ENCODE peak calls at places on chromosomes 4 and X, in seven cellular contexts. T, E, I, X, W, V and F are unnamed samples.
A peak's percentile ranks its signal among the peaks of the same experiment; 100 is the strongest.

GRCh38 chr4:33924239-33924638 is 2320.1 kb downstream of the ARAP2 start:
- DNase-seq in T (no peak), E (no peak), I (peak; percentile 20), X (no peak), W (peak; percentile 74), V (no peak), F (no peak)

GRCh38 chrX:110146521-110146920 is 143.6 kb downstream of the TMEM164 start:
- DNase-seq in T (no peak), E (no peak), I (no peak), X (peak; percentile 27), W (peak; percentile 44), V (peak; percentile 28), F (peak; percentile 45)

GRCh38 chr4:114318309-114318708 is 280.3 kb upstream of the UGT8 start:
- DNase-seq in T (no peak), E (no peak), I (no peak), X (no peak), W (no peak), V (no peak), F (no peak)

GRCh38 chr4:35521682-35522081 is 722.6 kb downstream of the ARAP2 start:
- DNase-seq in T (no peak), E (no peak), I (no peak), X (no peak), W (no peak), V (no peak), F (no peak)

GRCh38 chr4:111136438-111136837 is 513.6 kb upstream of the PITX2 start:
- DNase-seq in T (no peak), E (no peak), I (no peak), X (no peak), W (peak; percentile 38), V (peak; percentile 10), F (no peak)

GRCh38 chrX:11398139-11398538 is 104.9 kb downstream of the AMELX start:
- DNase-seq in T (no peak), E (no peak), I (no peak), X (no peak), W (no peak), V (no peak), F (no peak)

GRCh38 chrX:29661290-29661689 is 554.1 kb upstream of the MAGEB2 start:
- DNase-seq in T (no peak), E (no peak), I (no peak), X (no peak), W (peak; percentile 24), V (no peak), F (no peak)

GRCh38 chrX:39195156-39195555 is 393.9 kb downstream of the MID1IP1 start:
- DNase-seq in T (no peak), E (no peak), I (no peak), X (no peak), W (no peak), V (peak; percentile 20), F (peak; percentile 30)

GRCh38 chr4:106019771-106020170 is 124.5 kb downstream of the NPNT start:
- DNase-seq in T (no peak), E (no peak), I (no peak), X (no peak), W (peak; percentile 8), V (no peak), F (no peak)

GRCh38 chrX:118593407-118593806 is 97.8 kb downstream of the DOCK11 start:
- DNase-seq in T (no peak), E (no peak), I (no peak), X (no peak), W (no peak), V (no peak), F (no peak)

GRCh38 chr4:115841873-115842272 is 728.5 kb upstream of the NDST4 start:
- DNase-seq in T (no peak), E (no peak), I (no peak), X (no peak), W (no peak), V (no peak), F (no peak)

GRCh38 chr4:2507259-2507658 is 29.2 kb upstream of the FAM193A start:
- DNase-seq in T (no peak), E (no peak), I (no peak), X (no peak), W (no peak), V (no peak), F (no peak)

GRCh38 chr4:79413486-79413885 is 5.5 kb upstream of the GK2 start:
- DNase-seq in T (no peak), E (no peak), I (no peak), X (no peak), W (no peak), V (no peak), F (no peak)

GRCh38 chr4:71860643-71861042 is 76.8 kb upstream of the GC start:
- DNase-seq in T (no peak), E (no peak), I (no peak), X (no peak), W (peak; percentile 13), V (no peak), F (no peak)

GRCh38 chrX:44669626-44670025 is 127.0 kb upstream of the FUNDC1 start:
- DNase-seq in T (no peak), E (no peak), I (no peak), X (no peak), W (no peak), V (no peak), F (no peak)

GRCh38 chr4:110533940-110534339 is 58.0 kb downstream of the ENPEP start:
- DNase-seq in T (no peak), E (no peak), I (peak; percentile 45), X (no peak), W (peak; percentile 98), V (peak; percentile 30), F (no peak)

GRCh38 chrX:262391-262909 is 18.7 kb upstream of the PLCXD1 start:
- DNase-seq in T (no peak), E (no peak), I (peak; percentile 35), X (no peak), W (no peak), V (no peak), F (peak; percentile 38)

GRCh38 chrX:20112022-20112421 is 4.7 kb downstream of the MAP7D2 start:
- DNase-seq in T (no peak), E (no peak), I (no peak), X (no peak), W (no peak), V (no peak), F (no peak)

GRCh38 chr4:126718161-126718560 is 914.6 kb upstream of the INTU start:
- DNase-seq in T (no peak), E (no peak), I (no peak), X (no peak), W (no peak), V (no peak), F (no peak)

GRCh38 chr4:54547299-54548097 is 110.3 kb upstream of the KIT start:
- DNase-seq in T (no peak), E (no peak), I (no peak), X (no peak), W (no peak), V (no peak), F (peak; percentile 7)

GRCh38 chr4:185512516-185512915 is 22.8 kb downstream of the PDLIM3 start:
- DNase-seq in T (no peak), E (no peak), I (no peak), X (no peak), W (peak; percentile 50), V (no peak), F (no peak)

GRCh38 chrX:153598541-153599191 is at the start of gene CCNQ:
- DNase-seq in T (peak; percentile 55), E (no peak), I (no peak), X (no peak), W (peak; percentile 30), V (peak; percentile 30), F (peak; percentile 37)

GRCh38 chr4:41912546-41912945 is 22.7 kb upstream of the TMEM33 start:
- DNase-seq in T (no peak), E (no peak), I (no peak), X (no peak), W (no peak), V (no peak), F (no peak)

GRCh38 chr4:1235381-1236102 is 13.4 kb downstream of the CTBP1 start:
- DNase-seq in T (no peak), E (no peak), I (no peak), X (no peak), W (no peak), V (no peak), F (peak; percentile 10)

GRCh38 chrX:28880136-28880535 is 292.9 kb downstream of the IL1RAPL1 start:
- DNase-seq in T (no peak), E (no peak), I (no peak), X (no peak), W (peak; percentile 13), V (no peak), F (no peak)

GRCh38 chr4:81631958-81632439 is 160.3 kb upstream of the RASGEF1B start:
- DNase-seq in T (no peak), E (no peak), I (no peak), X (no peak), W (peak; percentile 67), V (peak; percentile 8), F (no peak)

GRCh38 chr4:188821500-188821899 is 682.3 kb downstream of the TRIML1 start:
- DNase-seq in T (no peak), E (no peak), I (no peak), X (no peak), W (no peak), V (no peak), F (no peak)

GRCh38 chr4:75254745-75255144 is 259.5 kb downstream of the RCHY1 start:
- DNase-seq in T (no peak), E (no peak), I (no peak), X (no peak), W (no peak), V (no peak), F (no peak)

GRCh38 chr4:144399927-144400326 is 246.0 kb upstream of the HHIP start:
- DNase-seq in T (no peak), E (no peak), I (no peak), X (no peak), W (peak; percentile 96), V (peak; percentile 34), F (no peak)

GRCh38 chr4:101174679-101175078 is 172.6 kb downstream of the PPP3CA start:
- DNase-seq in T (no peak), E (no peak), I (no peak), X (no peak), W (no peak), V (no peak), F (no peak)

GRCh38 chr4:140150636-140150885 is 3.4 kb downstream of the MAML3 start:
- DNase-seq in T (no peak), E (peak; percentile 38), I (peak; percentile 92), X (no peak), W (no peak), V (peak; percentile 73), F (no peak)

GRCh38 chrX:113048480-113048879 is 207.8 kb upstream of the AMOT start:
- DNase-seq in T (no peak), E (no peak), I (no peak), X (no peak), W (no peak), V (no peak), F (no peak)

GRCh38 chr4:113300384-113301011 is 251.0 kb downstream of the ANK2 start:
- DNase-seq in T (no peak), E (no peak), I (no peak), X (no peak), W (peak; percentile 88), V (peak; percentile 21), F (no peak)